ENCODE peak calls at places on chromosomes 2 and 18, in four cellular contexts. One of them, this sample, is unnamed.

GRCh38 chr18:3653263-3653858 is 203.4 kb downstream of the TGIF1 start:
- DNase-seq in astrocyte of the spinal cord: no peak
- DNase-seq in nephron progenitor cell: no peak
- DNase-seq in fibroblast of pulmonary artery: no peak
- DNase-seq in this sample: no peak

GRCh38 chr2:122635649-122636496 is 880.4 kb downstream of the TSN start:
- DNase-seq in astrocyte of the spinal cord: peak; percentile 13
- DNase-seq in nephron progenitor cell: no peak
- DNase-seq in fibroblast of pulmonary artery: peak; percentile 37
- DNase-seq in this sample: no peak

GRCh38 chr2:145350011-145350410 is 830.1 kb upstream of the ZEB2 start:
- DNase-seq in astrocyte of the spinal cord: peak; percentile 70
- DNase-seq in nephron progenitor cell: no peak
- DNase-seq in fibroblast of pulmonary artery: peak; percentile 51
- DNase-seq in this sample: no peak

GRCh38 chr2:120472891-120473309 is 127.0 kb downstream of the INHBB start:
- DNase-seq in astrocyte of the spinal cord: no peak
- DNase-seq in nephron progenitor cell: no peak
- DNase-seq in fibroblast of pulmonary artery: no peak
- DNase-seq in this sample: no peak

GRCh38 chr2:42793314-42794270 is 1.2 kb upstream of the HAAO start:
- DNase-seq in astrocyte of the spinal cord: no peak
- DNase-seq in nephron progenitor cell: no peak
- DNase-seq in fibroblast of pulmonary artery: peak; percentile 26
- DNase-seq in this sample: no peak

GRCh38 chr2:215772634-215773563 is 240.5 kb downstream of the MREG start:
- DNase-seq in astrocyte of the spinal cord: peak; percentile 51
- DNase-seq in nephron progenitor cell: no peak
- DNase-seq in fibroblast of pulmonary artery: peak; percentile 37
- DNase-seq in this sample: no peak

GRCh38 chr2:170455617-170456426 is 259.3 kb upstream of the SP5 start:
- DNase-seq in astrocyte of the spinal cord: no peak
- DNase-seq in nephron progenitor cell: no peak
- DNase-seq in fibroblast of pulmonary artery: no peak
- DNase-seq in this sample: no peak

GRCh38 chr2:9145752-9146430 is 60.7 kb upstream of the ASAP2 start:
- DNase-seq in astrocyte of the spinal cord: no peak
- DNase-seq in nephron progenitor cell: no peak
- DNase-seq in fibroblast of pulmonary artery: no peak
- DNase-seq in this sample: no peak

GRCh38 chr2:239329972-239330572 is 70.7 kb downstream of the HDAC4 start:
- DNase-seq in astrocyte of the spinal cord: no peak
- DNase-seq in nephron progenitor cell: no peak
- DNase-seq in fibroblast of pulmonary artery: no peak
- DNase-seq in this sample: no peak

GRCh38 chr2:65671670-65672069 is 239.3 kb upstream of the SPRED2 start:
- DNase-seq in astrocyte of the spinal cord: no peak
- DNase-seq in nephron progenitor cell: no peak
- DNase-seq in fibroblast of pulmonary artery: no peak
- DNase-seq in this sample: no peak

GRCh38 chr2:240601061-240601830 is 14.7 kb downstream of the CAPN10 start:
- DNase-seq in astrocyte of the spinal cord: no peak
- DNase-seq in nephron progenitor cell: no peak
- DNase-seq in fibroblast of pulmonary artery: no peak
- DNase-seq in this sample: no peak

GRCh38 chr18:11051462-11051861 is 97.9 kb downstream of the PIEZO2 start:
- DNase-seq in astrocyte of the spinal cord: no peak
- DNase-seq in nephron progenitor cell: no peak
- DNase-seq in fibroblast of pulmonary artery: no peak
- DNase-seq in this sample: no peak

GRCh38 chr18:4181882-4182568 is 273.1 kb downstream of the DLGAP1 start:
- DNase-seq in astrocyte of the spinal cord: no peak
- DNase-seq in nephron progenitor cell: no peak
- DNase-seq in fibroblast of pulmonary artery: no peak
- DNase-seq in this sample: no peak

GRCh38 chr2:24754985-24755690 is 38.1 kb downstream of the PTRHD1 start:
- DNase-seq in astrocyte of the spinal cord: no peak
- DNase-seq in nephron progenitor cell: no peak
- DNase-seq in fibroblast of pulmonary artery: no peak
- DNase-seq in this sample: no peak

GRCh38 chr2:27209621-27210401 is 2.0 kb upstream of the ATRAID start:
- DNase-seq in astrocyte of the spinal cord: no peak
- DNase-seq in nephron progenitor cell: no peak
- DNase-seq in fibroblast of pulmonary artery: peak; percentile 5
- DNase-seq in this sample: no peak

GRCh38 chr2:38572167-38572566 is 30.6 kb downstream of the HNRNPLL start:
- DNase-seq in astrocyte of the spinal cord: peak; percentile 59
- DNase-seq in nephron progenitor cell: no peak
- DNase-seq in fibroblast of pulmonary artery: peak; percentile 94
- DNase-seq in this sample: no peak

GRCh38 chr2:159045545-159046454 is 77.4 kb downstream of the TANC1 start:
- DNase-seq in astrocyte of the spinal cord: peak; percentile 62
- DNase-seq in nephron progenitor cell: no peak
- DNase-seq in fibroblast of pulmonary artery: peak; percentile 47
- DNase-seq in this sample: no peak

GRCh38 chr2:48221846-48222516 is 308.0 kb upstream of the STON1 start:
- DNase-seq in astrocyte of the spinal cord: no peak
- DNase-seq in nephron progenitor cell: no peak
- DNase-seq in fibroblast of pulmonary artery: no peak
- DNase-seq in this sample: no peak

GRCh38 chr2:5440147-5440546 is 252.0 kb upstream of the SOX11 start:
- DNase-seq in astrocyte of the spinal cord: no peak
- DNase-seq in nephron progenitor cell: no peak
- DNase-seq in fibroblast of pulmonary artery: no peak
- DNase-seq in this sample: no peak

GRCh38 chr2:11393711-11394236 is 49.3 kb upstream of the ROCK2 start:
- DNase-seq in astrocyte of the spinal cord: peak; percentile 58
- DNase-seq in nephron progenitor cell: no peak
- DNase-seq in fibroblast of pulmonary artery: peak; percentile 58
- DNase-seq in this sample: no peak

GRCh38 chr2:148483675-148484074 is 160.9 kb upstream of the EPC2 start:
- DNase-seq in astrocyte of the spinal cord: no peak
- DNase-seq in nephron progenitor cell: peak; percentile 57
- DNase-seq in fibroblast of pulmonary artery: no peak
- DNase-seq in this sample: peak; percentile 72

GRCh38 chr2:69847068-69847828 is 17.8 kb downstream of the GMCL1 start:
- DNase-seq in astrocyte of the spinal cord: no peak
- DNase-seq in nephron progenitor cell: no peak
- DNase-seq in fibroblast of pulmonary artery: no peak
- DNase-seq in this sample: no peak

GRCh38 chr2:208906330-208906729 is 499.7 kb downstream of the PTH2R start:
- DNase-seq in astrocyte of the spinal cord: no peak
- DNase-seq in nephron progenitor cell: no peak
- DNase-seq in fibroblast of pulmonary artery: no peak
- DNase-seq in this sample: no peak

GRCh38 chr2:18589354-18589753 is at the start of gene NT5C1B:
- DNase-seq in astrocyte of the spinal cord: no peak
- DNase-seq in nephron progenitor cell: no peak
- DNase-seq in fibroblast of pulmonary artery: no peak
- DNase-seq in this sample: no peak

GRCh38 chr2:231682546-231683291 is 25.6 kb upstream of the PTMA start:
- DNase-seq in astrocyte of the spinal cord: no peak
- DNase-seq in nephron progenitor cell: no peak
- DNase-seq in fibroblast of pulmonary artery: no peak
- DNase-seq in this sample: no peak

GRCh38 chr2:68643011-68643873 is at the start of gene PROKR1:
- DNase-seq in astrocyte of the spinal cord: peak; percentile 12
- DNase-seq in nephron progenitor cell: peak; percentile 79
- DNase-seq in fibroblast of pulmonary artery: peak; percentile 17
- DNase-seq in this sample: peak; percentile 69

GRCh38 chr2:141927536-141927935 is 203.3 kb downstream of the LRP1B start:
- DNase-seq in astrocyte of the spinal cord: peak; percentile 14
- DNase-seq in nephron progenitor cell: no peak
- DNase-seq in fibroblast of pulmonary artery: no peak
- DNase-seq in this sample: no peak

GRCh38 chr18:939167-939566 is 34.5 kb downstream of the ADCYAP1 start:
- DNase-seq in astrocyte of the spinal cord: peak; percentile 12
- DNase-seq in nephron progenitor cell: no peak
- DNase-seq in fibroblast of pulmonary artery: no peak
- DNase-seq in this sample: no peak

GRCh38 chr2:160367887-160368286 is 125.7 kb downstream of the RBMS1 start:
- DNase-seq in astrocyte of the spinal cord: peak; percentile 98
- DNase-seq in nephron progenitor cell: peak; percentile 17
- DNase-seq in fibroblast of pulmonary artery: peak; percentile 95
- DNase-seq in this sample: no peak

GRCh38 chr2:67829470-67829869 is 233.3 kb downstream of the C1D start:
- DNase-seq in astrocyte of the spinal cord: no peak
- DNase-seq in nephron progenitor cell: no peak
- DNase-seq in fibroblast of pulmonary artery: no peak
- DNase-seq in this sample: no peak

GRCh38 chr2:200422071-200422470 is 87.8 kb downstream of the KCTD18 start:
- DNase-seq in astrocyte of the spinal cord: no peak
- DNase-seq in nephron progenitor cell: no peak
- DNase-seq in fibroblast of pulmonary artery: no peak
- DNase-seq in this sample: no peak

GRCh38 chr18:49811151-49811938 is 2.0 kb downstream of the ACAA2 start:
- DNase-seq in astrocyte of the spinal cord: no peak
- DNase-seq in nephron progenitor cell: no peak
- DNase-seq in fibroblast of pulmonary artery: no peak
- DNase-seq in this sample: no peak

GRCh38 chr18:67864677-67865340 is 348.3 kb upstream of the DSEL start:
- DNase-seq in astrocyte of the spinal cord: peak; percentile 52
- DNase-seq in nephron progenitor cell: no peak
- DNase-seq in fibroblast of pulmonary artery: peak; percentile 67
- DNase-seq in this sample: no peak

GRCh38 chr18:74217476-74218143 is 69.3 kb downstream of the TIMM21 start:
- DNase-seq in astrocyte of the spinal cord: no peak
- DNase-seq in nephron progenitor cell: no peak
- DNase-seq in fibroblast of pulmonary artery: no peak
- DNase-seq in this sample: no peak

GRCh38 chr2:27096748-27097297 is 10.3 kb downstream of the KHK start:
- DNase-seq in astrocyte of the spinal cord: no peak
- DNase-seq in nephron progenitor cell: no peak
- DNase-seq in fibroblast of pulmonary artery: no peak
- DNase-seq in this sample: no peak

GRCh38 chr18:48920408-48921038 is 30.2 kb downstream of the SMAD7 start:
- DNase-seq in astrocyte of the spinal cord: no peak
- DNase-seq in nephron progenitor cell: no peak
- DNase-seq in fibroblast of pulmonary artery: no peak
- DNase-seq in this sample: no peak

GRCh38 chr2:102022884-102023539 is 31.3 kb downstream of the IL1R2 start:
- DNase-seq in astrocyte of the spinal cord: no peak
- DNase-seq in nephron progenitor cell: no peak
- DNase-seq in fibroblast of pulmonary artery: no peak
- DNase-seq in this sample: no peak

DNA sequence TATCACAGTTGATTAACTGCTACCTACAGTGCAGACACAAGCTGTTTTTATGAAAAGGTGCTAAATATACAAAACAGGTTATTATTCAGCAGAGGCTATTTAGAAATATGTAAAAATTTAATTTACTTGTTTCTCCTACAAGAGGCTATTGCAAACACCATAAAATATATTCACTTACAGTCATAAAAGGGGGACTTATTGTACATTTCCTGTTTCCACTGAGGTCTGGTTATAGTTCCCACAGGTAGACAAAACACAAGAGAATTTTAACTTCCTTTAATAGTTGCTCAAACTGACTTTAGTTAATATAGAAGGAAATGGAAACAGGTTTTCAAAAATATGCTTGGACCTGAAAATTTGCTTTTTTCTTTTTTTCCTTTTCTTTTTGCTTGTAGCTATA is 40.0 kb upstream of the FRZB start:
- DNase-seq in astrocyte of the spinal cord: no peak
- DNase-seq in nephron progenitor cell: no peak
- DNase-seq in fibroblast of pulmonary artery: no peak
- DNase-seq in this sample: no peak
- TF ChIP-seq CTCF in astrocyte of the spinal cord: no peak
- TF ChIP-seq CTCF in nephron progenitor cell: no peak
- TF ChIP-seq CTCF in fibroblast of pulmonary artery: no peak
- TF ChIP-seq CTCF in this sample: no peak

DNA sequence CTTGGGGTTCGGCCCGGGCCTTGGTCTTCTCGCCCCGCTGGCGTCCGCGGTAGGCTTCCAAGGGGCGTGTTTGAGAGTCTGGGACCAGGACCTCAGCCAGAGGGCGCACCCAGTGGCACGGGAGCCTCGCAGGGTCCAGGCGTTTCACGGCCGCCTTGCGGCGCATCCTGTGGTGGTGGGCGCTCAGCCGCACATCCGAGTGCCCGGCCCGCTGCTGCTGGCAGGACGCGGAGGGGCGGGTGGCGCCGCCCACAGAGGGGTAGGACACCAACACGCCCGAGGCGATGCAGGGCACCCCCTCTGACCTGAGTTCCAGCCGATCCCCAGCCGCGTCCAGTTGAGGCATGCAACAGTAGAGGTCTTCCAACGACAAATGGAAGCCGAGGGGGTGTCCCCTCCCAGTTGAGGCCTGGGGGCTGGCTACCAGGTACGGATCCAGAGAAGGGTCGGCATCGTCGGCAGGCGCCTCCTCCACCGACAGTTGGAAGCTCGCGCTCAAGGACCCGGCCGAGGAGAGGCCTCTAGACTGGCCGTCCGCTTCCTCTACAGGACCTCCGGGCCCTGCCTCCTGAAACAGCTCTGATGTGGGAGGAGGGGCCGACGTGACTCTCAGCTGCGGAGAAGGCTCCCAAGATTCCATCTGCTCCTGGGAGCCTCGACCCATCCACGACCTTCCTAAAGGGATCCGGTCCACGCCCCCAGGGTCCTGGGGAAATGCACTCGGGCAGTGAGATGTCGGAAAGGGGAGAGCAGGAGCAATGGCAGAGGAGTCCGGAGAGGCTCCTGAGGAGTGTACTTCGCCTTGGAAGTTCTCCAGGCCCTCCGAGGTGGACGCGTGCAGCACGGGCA is 6.3 kb downstream of the C2orf81 start:
- DNase-seq in astrocyte of the spinal cord: no peak
- DNase-seq in nephron progenitor cell: no peak
- DNase-seq in fibroblast of pulmonary artery: no peak
- DNase-seq in this sample: peak; percentile 47
- TF ChIP-seq CTCF in astrocyte of the spinal cord: peak; percentile 30
- TF ChIP-seq CTCF in nephron progenitor cell: no peak
- TF ChIP-seq CTCF in fibroblast of pulmonary artery: peak; percentile 3
- TF ChIP-seq CTCF in this sample: no peak

DNA sequence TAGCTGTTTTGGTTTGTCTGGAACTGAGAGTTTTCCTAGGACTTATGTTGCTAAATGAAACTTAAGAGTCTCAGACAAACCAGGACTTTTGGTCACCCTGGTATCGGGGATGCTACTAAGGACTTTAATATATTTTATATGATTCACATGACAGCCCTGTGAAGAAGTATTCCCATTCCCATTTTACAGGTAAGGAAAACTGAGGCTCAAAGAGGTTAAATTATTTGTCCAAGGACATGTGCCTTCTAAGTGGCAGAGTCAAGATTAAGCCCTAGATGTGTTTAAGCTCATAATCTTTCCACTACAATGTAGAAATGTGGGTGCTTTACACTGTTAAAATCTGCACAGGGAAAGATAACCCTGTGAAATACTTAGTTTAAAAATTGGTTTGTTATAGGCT is 77.7 kb upstream of the ATP5MC3 start:
- DNase-seq in astrocyte of the spinal cord: no peak
- DNase-seq in nephron progenitor cell: no peak
- DNase-seq in fibroblast of pulmonary artery: no peak
- DNase-seq in this sample: no peak
- TF ChIP-seq CTCF in astrocyte of the spinal cord: no peak
- TF ChIP-seq CTCF in nephron progenitor cell: no peak
- TF ChIP-seq CTCF in fibroblast of pulmonary artery: no peak
- TF ChIP-seq CTCF in this sample: no peak

GRCh38 chr18:61912476-61912875 is 19.7 kb upstream of the RNF152 start:
- DNase-seq in astrocyte of the spinal cord: no peak
- DNase-seq in nephron progenitor cell: no peak
- DNase-seq in fibroblast of pulmonary artery: no peak
- DNase-seq in this sample: no peak

GRCh38 chr18:61908661-61909060 is 15.9 kb upstream of the RNF152 start:
- DNase-seq in astrocyte of the spinal cord: no peak
- DNase-seq in nephron progenitor cell: no peak
- DNase-seq in fibroblast of pulmonary artery: no peak
- DNase-seq in this sample: no peak

GRCh38 chr18:61910101-61910500 is 17.3 kb upstream of the RNF152 start:
- DNase-seq in astrocyte of the spinal cord: no peak
- DNase-seq in nephron progenitor cell: no peak
- DNase-seq in fibroblast of pulmonary artery: no peak
- DNase-seq in this sample: no peak
- TF ChIP-seq CTCF in astrocyte of the spinal cord: no peak
- TF ChIP-seq CTCF in nephron progenitor cell: no peak
- TF ChIP-seq CTCF in fibroblast of pulmonary artery: no peak
- TF ChIP-seq CTCF in this sample: no peak